ENCODE peak calls at places on chromosomes 3 and 15, in five cellular contexts. S is kidney, C is stomach, F is astrocyte, E is HAP-1. V is an unnamed sample. For H3K4me1, the result is how much of the 10 kb centered on the place peaks cover.

GRCh38 chr15:89058376-89058775 is 29.9 kb upstream of the ABHD2 start:
- DNase-seq in S (no peak), C (no peak), F (no peak), E (no peak), V (no peak)

GRCh38 chr3:148863814-148864213 is 1.3 kb upstream of the CPA3 start:
- DNase-seq in S (no peak), C (no peak), F (no peak), E (no peak), V (no peak)

GRCh38 chr3:129440648-129441190 is 695 bp downstream of the IFT122 start:
- DNase-seq in S (no peak), C (no peak), F (no peak), E (no peak), V (no peak)

GRCh38 chr15:63896336-63897115 is 62.8 kb upstream of the HERC1 start:
- DNase-seq in S (peak), C (no peak), F (peak), E (no peak), V (peak)

GRCh38 chr3:104273046-104273649 is 1093.6 kb upstream of the ALCAM start:
- DNase-seq in S (no peak), C (no peak), F (peak), E (peak), V (no peak)

GRCh38 chr15:68729789-68730201 is 90.9 kb downstream of the ANP32A start:
- DNase-seq in S (no peak), C (no peak), F (peak), E (no peak), V (no peak)

GRCh38 chr3:127791221-127791913 is 30.9 kb downstream of the MGLL start:
- DNase-seq in S (no peak), C (peak), F (peak), E (peak), V (peak)

GRCh38 chr3:195897081-195897852 is 11.1 kb downstream of the TNK2 start:
- DNase-seq in S (no peak), C (no peak), F (peak), E (no peak), V (peak)

GRCh38 chr3:150104564-150104963 is 133.9 kb upstream of the PFN2 start:
- DNase-seq in S (no peak), C (no peak), F (peak), E (no peak), V (no peak)

GRCh38 chr15:49270541-49271421 is 100.7 kb downstream of the GALK2 start:
- DNase-seq in S (peak), C (no peak), F (peak), E (no peak), V (no peak)

GRCh38 chr15:58057559-58057958 is 8.0 kb downstream of the ALDH1A2 start:
- DNase-seq in S (no peak), C (no peak), F (no peak), E (peak), V (no peak)

GRCh38 chr3:18290130-18290529 is 135.0 kb downstream of the SATB1 start:
- DNase-seq in S (no peak), C (no peak), F (no peak), E (no peak), V (no peak)

GRCh38 chr3:17013050-17013449 is 128.3 kb downstream of the PLCL2 start:
- DNase-seq in S (no peak), C (no peak), F (peak), E (peak), V (no peak)

GRCh38 chr3:107957506-107957905 is 133.3 kb downstream of the CD47 start:
- DNase-seq in S (no peak), C (no peak), F (no peak), E (no peak), V (no peak)

GRCh38 chr15:59291214-59291551 is 81.5 kb downstream of the MYO1E start:
- DNase-seq in S (no peak), C (no peak), F (no peak), E (no peak), V (no peak)

GRCh38 chr3:168671091-168671490 is 575.4 kb upstream of the GOLIM4 start:
- DNase-seq in S (no peak), C (no peak), F (no peak), E (peak), V (no peak)

GRCh38 chr15:88912500-88912921 is 668 bp downstream of the MFGE8 start:
- DNase-seq in S (peak), C (no peak), F (no peak), E (peak), V (no peak)

GRCh38 chr3:7543294-7543693 is 682.4 kb downstream of the GRM7 start:
- DNase-seq in S (no peak), C (no peak), F (peak), E (no peak), V (no peak)

GRCh38 chr15:82852906-82853635 is 43.6 kb downstream of the WHAMM start:
- DNase-seq in S (no peak), C (peak), F (no peak), E (peak), V (no peak)

GRCh38 chr15:52734329-52734728 is 55.1 kb upstream of the ATOSA start:
- DNase-seq in S (no peak), C (no peak), F (no peak), E (no peak), V (no peak)

GRCh38 chr3:50676031-50676705 is 1.4 kb downstream of the DOCK3 start:
- DNase-seq in S (no peak), C (no peak), F (no peak), E (no peak), V (no peak)

GRCh38 chr3:71392277-71392676 is 191.3 kb downstream of the FOXP1 start:
- DNase-seq in S (no peak), C (no peak), F (no peak), E (no peak), V (no peak)

GRCh38 chr3:100226712-100227429 is 33.9 kb upstream of the TBC1D23 start:
- DNase-seq in S (no peak), C (no peak), F (peak), E (no peak), V (no peak)

GRCh38 chr15:47442366-47442765 is 274.9 kb upstream of the SEMA6D start:
- DNase-seq in S (no peak), C (no peak), F (no peak), E (no peak), V (no peak)

GRCh38 chr3:157123621-157124020 is 36.3 kb downstream of the CCNL1 start:
- DNase-seq in S (no peak), C (no peak), F (peak), E (no peak), V (no peak)
- H3K4me1 ChIP-seq in S (under half), C (under half), F (under half), E (under half), V (under half)

GRCh38 chr15:41928100-41928499 is 34.2 kb upstream of the SPTBN5 start:
- DNase-seq in S (no peak), C (no peak), F (no peak), E (no peak), V (no peak)
- H3K4me1 ChIP-seq in S (under half), C (half or more), F (under half), E (under half), V (under half)

DNA sequence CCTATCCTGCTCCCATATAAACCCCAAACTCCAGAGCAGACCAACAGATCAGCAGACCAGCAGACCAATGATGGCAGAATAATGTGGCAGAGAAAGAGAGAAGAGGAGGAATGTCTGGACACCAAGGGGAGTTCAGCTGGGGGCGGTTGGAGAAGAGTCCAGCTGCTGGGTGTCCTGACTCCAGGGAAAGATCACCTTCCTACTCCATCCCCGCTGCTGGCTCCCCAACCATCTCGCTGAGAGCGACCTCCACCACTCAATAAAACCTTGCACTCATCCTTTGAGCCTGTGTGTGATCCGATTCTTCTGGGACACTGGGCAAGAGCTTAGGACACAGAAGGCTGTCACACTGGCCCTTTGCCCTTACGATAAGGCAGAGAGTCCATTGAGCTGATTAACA is 12.8 kb upstream of the PLAAT1 start:
- DNase-seq in S (no peak), C (no peak), F (no peak), E (no peak), V (peak)
- H3K4me1 ChIP-seq in S (under half), C (under half), F (under half), E (under half), V (under half)

GRCh38 chr3:30639937-30640336 is 33.5 kb downstream of the TGFBR2 start:
- DNase-seq in S (no peak), C (no peak), F (no peak), E (no peak), V (no peak)
- H3K4me1 ChIP-seq in S (under half), C (half or more), F (under half), E (under half), V (half or more)

GRCh38 chr3:140733623-140734022 is 55.8 kb downstream of the TRIM42 start:
- DNase-seq in S (no peak), C (no peak), F (no peak), E (no peak), V (no peak)
- H3K4me1 ChIP-seq in S (under half), C (under half), F (under half), E (under half), V (under half)

DNA sequence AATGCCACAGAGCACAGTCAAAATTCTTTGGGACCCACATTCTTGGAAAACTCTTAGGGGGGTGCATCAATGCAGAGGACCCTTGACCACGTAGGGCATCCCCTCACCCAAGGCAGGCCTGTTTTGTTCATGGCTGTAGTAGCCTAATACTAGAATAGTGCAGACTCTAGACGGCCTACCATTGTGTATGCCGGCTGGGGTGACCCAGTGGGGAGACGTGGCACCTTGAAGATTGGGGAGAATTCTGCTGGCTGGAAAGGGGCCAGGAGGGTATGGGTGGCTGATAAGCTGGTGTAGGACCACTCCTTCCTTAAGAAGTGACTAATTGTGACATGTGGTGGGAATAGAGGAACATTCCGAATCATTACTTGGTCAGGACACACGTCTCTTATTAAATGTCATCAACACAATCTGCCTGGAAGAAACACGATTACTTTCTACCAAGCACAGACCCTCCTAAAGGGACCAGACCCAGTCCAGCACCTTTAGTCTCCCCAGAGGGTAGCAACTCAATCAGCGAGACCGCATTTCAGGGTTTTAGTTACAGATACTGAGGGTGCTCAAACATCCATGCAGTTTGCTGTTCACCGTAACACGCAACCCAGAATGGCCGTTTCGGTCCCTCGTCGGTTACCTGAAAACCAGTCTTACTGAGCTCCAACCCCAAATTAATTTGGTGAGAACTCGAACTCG is 1.8 kb upstream of the KLF13 start:
- DNase-seq in S (peak), C (no peak), F (no peak), E (no peak), V (no peak)
- H3K4me1 ChIP-seq in S (under half), C (under half), F (under half), E (under half), V (under half)

DNA sequence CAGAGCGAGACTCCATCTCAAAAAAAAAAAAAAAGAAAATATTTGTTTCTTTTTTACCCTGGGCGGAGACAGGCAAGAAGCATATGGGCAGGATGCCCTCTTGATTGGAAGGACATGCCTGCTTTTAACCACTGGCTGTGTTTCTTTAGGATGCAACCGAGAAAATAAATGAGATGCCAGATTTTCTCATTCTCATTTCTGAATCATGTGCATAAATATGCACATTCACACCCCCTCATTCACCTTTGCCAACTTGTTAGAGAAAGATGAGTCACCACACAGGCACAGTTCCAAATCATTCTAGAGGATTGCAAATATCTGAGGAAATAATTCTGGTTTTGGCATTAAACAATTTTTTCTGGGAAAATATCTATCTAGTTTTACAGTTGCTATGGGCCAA is 3.3 kb downstream of the LIPH start:
- DNase-seq in S (no peak), C (peak), F (peak), E (no peak), V (no peak)
- H3K4me1 ChIP-seq in S (under half), C (under half), F (under half), E (under half), V (under half)

DNA sequence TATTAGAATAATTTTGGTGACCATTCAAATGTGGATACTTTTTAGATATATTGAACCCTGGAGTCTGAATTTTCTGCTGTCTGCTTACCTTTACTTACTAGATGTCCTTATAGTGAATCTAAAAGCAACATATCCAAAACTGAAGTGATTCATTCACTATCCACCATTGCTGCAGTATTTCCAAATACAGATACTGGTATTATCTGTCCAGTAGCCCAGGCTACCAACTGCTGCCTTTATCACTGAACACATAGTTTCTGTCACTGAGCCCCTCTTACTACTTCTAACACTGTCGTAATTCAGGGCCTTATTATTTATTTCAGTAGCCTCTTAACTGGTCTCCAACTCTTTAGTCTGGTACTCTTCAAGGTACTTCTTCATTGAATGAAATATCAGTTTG is 49.2 kb downstream of the SLMAP start:
- DNase-seq in S (no peak), C (no peak), F (no peak), E (no peak), V (no peak)
- H3K4me1 ChIP-seq in S (under half), C (half or more), F (under half), E (under half), V (under half)

DNA sequence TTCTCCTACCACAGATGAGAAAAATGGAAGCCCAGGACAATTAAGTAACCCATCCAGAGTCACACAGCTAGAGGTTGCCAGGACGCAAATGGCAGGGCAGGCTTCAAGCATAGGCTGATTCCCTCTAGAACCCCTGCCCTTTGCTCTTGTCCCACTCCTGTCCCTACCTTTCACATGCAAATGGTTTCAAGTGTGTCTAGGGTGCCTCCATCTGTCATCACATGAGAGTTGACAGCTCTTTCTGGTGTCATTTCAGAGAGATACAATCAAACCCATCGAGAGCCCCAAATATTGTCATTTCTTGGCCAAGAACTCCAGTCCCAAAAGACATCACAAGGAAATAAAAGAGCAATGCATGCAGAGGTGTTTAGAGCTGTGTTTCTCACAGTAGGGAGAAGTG is 23.7 kb downstream of the CCDC12 start:
- DNase-seq in S (no peak), C (no peak), F (no peak), E (no peak), V (peak)
- H3K4me1 ChIP-seq in S (half or more), C (half or more), F (under half), E (under half), V (half or more)

DNA sequence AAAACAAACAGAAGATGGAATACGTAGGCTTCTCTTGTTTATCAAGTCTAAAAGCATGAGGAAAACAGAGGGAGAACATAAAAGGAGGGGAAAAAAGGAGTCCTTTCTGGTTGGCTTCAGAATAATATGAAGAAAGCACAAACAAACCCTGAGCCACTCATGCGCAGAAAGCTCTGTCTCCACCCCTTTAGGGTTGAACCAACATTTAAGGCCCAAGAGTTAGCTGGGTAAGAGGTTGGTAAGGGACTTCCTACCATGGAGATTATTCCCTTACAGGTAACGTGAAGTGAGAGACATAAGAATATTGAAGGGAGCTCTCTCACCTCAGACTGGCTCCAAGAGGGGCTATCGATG is 145.3 kb downstream of the RORA start:
- DNase-seq in S (no peak), C (no peak), F (no peak), E (no peak), V (no peak)
- H3K4me1 ChIP-seq in S (under half), C (under half), F (under half), E (under half), V (under half)

V was measured in spleen.